ENCODE peak calls at places on chromosomes 6 and 20, in four cellular contexts. One of them, this sample, is unnamed.

GRCh38 chr20:35821807-35822242 is 50.0 kb downstream of the PHF20 start:
- DNase-seq in activated CD4-positive, alpha-beta T cell treated with anti-CD3 and anti-CD28 coated beads, Interleukin-2, amount 50 U/mL, for 4 hours: no peak
- DNase-seq in putamen: peak; percentile 13
- DNase-seq in amygdala: no peak
- DNase-seq in this sample: no peak

GRCh38 chr20:34111057-34111711 is 859 bp downstream of the EIF2S2 start:
- DNase-seq in putamen: no peak
- DNase-seq in amygdala: no peak
- DNase-seq in activated CD4-positive, alpha-beta T cell treated with anti-CD3 and anti-CD28 coated beads, Interleukin-2, amount 50 U/mL, for 4 hours: no peak
- DNase-seq in this sample: peak; percentile 30

GRCh38 chr20:61619751-61620150 is 367.7 kb downstream of the CDH4 start:
- DNase-seq in putamen: peak; percentile 12
- DNase-seq in activated CD4-positive, alpha-beta T cell treated with anti-CD3 and anti-CD28 coated beads, Interleukin-2, amount 50 U/mL, for 4 hours: no peak
- DNase-seq in amygdala: peak; percentile 11
- DNase-seq in this sample: no peak

GRCh38 chr6:155315516-155315871 is 1.2 kb upstream of the TFB1M start:
- DNase-seq in amygdala: no peak
- DNase-seq in activated CD4-positive, alpha-beta T cell treated with anti-CD3 and anti-CD28 coated beads, Interleukin-2, amount 50 U/mL, for 4 hours: no peak
- DNase-seq in putamen: no peak
- DNase-seq in this sample: peak; percentile 14

GRCh38 chr6:158060447-158061360 is 79.0 kb downstream of the SYNJ2 start:
- DNase-seq in activated CD4-positive, alpha-beta T cell treated with anti-CD3 and anti-CD28 coated beads, Interleukin-2, amount 50 U/mL, for 4 hours: no peak
- DNase-seq in putamen: peak; percentile 36
- DNase-seq in amygdala: peak; percentile 66
- DNase-seq in this sample: peak; percentile 53

GRCh38 chr6:104656235-104656634 is 203.5 kb downstream of the HACE1 start:
- DNase-seq in putamen: no peak
- DNase-seq in activated CD4-positive, alpha-beta T cell treated with anti-CD3 and anti-CD28 coated beads, Interleukin-2, amount 50 U/mL, for 4 hours: no peak
- DNase-seq in amygdala: no peak
- DNase-seq in this sample: no peak

GRCh38 chr20:11569163-11569562 is 348.5 kb upstream of the BTBD3 start:
- DNase-seq in amygdala: no peak
- DNase-seq in activated CD4-positive, alpha-beta T cell treated with anti-CD3 and anti-CD28 coated beads, Interleukin-2, amount 50 U/mL, for 4 hours: no peak
- DNase-seq in putamen: no peak
- DNase-seq in this sample: no peak

GRCh38 chr6:144305567-144305966 is 20.4 kb downstream of the UTRN start:
- DNase-seq in amygdala: no peak
- DNase-seq in putamen: no peak
- DNase-seq in activated CD4-positive, alpha-beta T cell treated with anti-CD3 and anti-CD28 coated beads, Interleukin-2, amount 50 U/mL, for 4 hours: no peak
- DNase-seq in this sample: no peak

GRCh38 chr6:21935561-21936028 is 342.0 kb downstream of the SOX4 start:
- DNase-seq in amygdala: no peak
- DNase-seq in putamen: no peak
- DNase-seq in activated CD4-positive, alpha-beta T cell treated with anti-CD3 and anti-CD28 coated beads, Interleukin-2, amount 50 U/mL, for 4 hours: no peak
- DNase-seq in this sample: no peak

GRCh38 chr6:37482356-37483292 is 17.1 kb downstream of the CCDC167 start:
- DNase-seq in activated CD4-positive, alpha-beta T cell treated with anti-CD3 and anti-CD28 coated beads, Interleukin-2, amount 50 U/mL, for 4 hours: no peak
- DNase-seq in putamen: no peak
- DNase-seq in amygdala: no peak
- DNase-seq in this sample: no peak

GRCh38 chr6:99002826-99003225 is 55.1 kb upstream of the FBXL4 start:
- DNase-seq in putamen: no peak
- DNase-seq in activated CD4-positive, alpha-beta T cell treated with anti-CD3 and anti-CD28 coated beads, Interleukin-2, amount 50 U/mL, for 4 hours: no peak
- DNase-seq in amygdala: no peak
- DNase-seq in this sample: no peak

GRCh38 chr6:73394577-73395354 is at the start of gene DDX43:
- DNase-seq in putamen: peak; percentile 10
- DNase-seq in amygdala: no peak
- DNase-seq in activated CD4-positive, alpha-beta T cell treated with anti-CD3 and anti-CD28 coated beads, Interleukin-2, amount 50 U/mL, for 4 hours: peak; percentile 21
- DNase-seq in this sample: peak; percentile 57

GRCh38 chr20:20552076-20552475 is 160.4 kb downstream of the RALGAPA2 start:
- DNase-seq in activated CD4-positive, alpha-beta T cell treated with anti-CD3 and anti-CD28 coated beads, Interleukin-2, amount 50 U/mL, for 4 hours: no peak
- DNase-seq in putamen: no peak
- DNase-seq in amygdala: no peak
- DNase-seq in this sample: no peak

GRCh38 chr6:29814379-29815117 is 13.1 kb upstream of the HLA-G start:
- DNase-seq in amygdala: no peak
- DNase-seq in putamen: no peak
- DNase-seq in activated CD4-positive, alpha-beta T cell treated with anti-CD3 and anti-CD28 coated beads, Interleukin-2, amount 50 U/mL, for 4 hours: no peak
- DNase-seq in this sample: no peak

GRCh38 chr6:121418346-121418745 is 17.1 kb upstream of the GJA1 start:
- DNase-seq in putamen: no peak
- DNase-seq in activated CD4-positive, alpha-beta T cell treated with anti-CD3 and anti-CD28 coated beads, Interleukin-2, amount 50 U/mL, for 4 hours: no peak
- DNase-seq in amygdala: no peak
- DNase-seq in this sample: no peak

GRCh38 chr6:39664173-39664572 is 61.0 kb downstream of the KIF6 start:
- DNase-seq in activated CD4-positive, alpha-beta T cell treated with anti-CD3 and anti-CD28 coated beads, Interleukin-2, amount 50 U/mL, for 4 hours: no peak
- DNase-seq in amygdala: peak; percentile 64
- DNase-seq in putamen: peak; percentile 76
- DNase-seq in this sample: peak; percentile 93

GRCh38 chr20:62732766-62733165 is 24.1 kb downstream of the NTSR1 start:
- DNase-seq in activated CD4-positive, alpha-beta T cell treated with anti-CD3 and anti-CD28 coated beads, Interleukin-2, amount 50 U/mL, for 4 hours: no peak
- DNase-seq in putamen: no peak
- DNase-seq in amygdala: no peak
- DNase-seq in this sample: no peak

GRCh38 chr6:163435013-163435412 is 20.5 kb downstream of the QKI start:
- DNase-seq in amygdala: no peak
- DNase-seq in putamen: no peak
- DNase-seq in activated CD4-positive, alpha-beta T cell treated with anti-CD3 and anti-CD28 coated beads, Interleukin-2, amount 50 U/mL, for 4 hours: no peak
- DNase-seq in this sample: no peak

GRCh38 chr6:159445351-159445750 is 247.7 kb downstream of the SOD2 start:
- DNase-seq in amygdala: no peak
- DNase-seq in activated CD4-positive, alpha-beta T cell treated with anti-CD3 and anti-CD28 coated beads, Interleukin-2, amount 50 U/mL, for 4 hours: no peak
- DNase-seq in putamen: no peak
- DNase-seq in this sample: no peak

GRCh38 chr20:33209789-33210188 is 7.4 kb upstream of the BPIFA3 start:
- DNase-seq in putamen: peak; percentile 26
- DNase-seq in activated CD4-positive, alpha-beta T cell treated with anti-CD3 and anti-CD28 coated beads, Interleukin-2, amount 50 U/mL, for 4 hours: peak; percentile 1
- DNase-seq in amygdala: peak; percentile 55
- DNase-seq in this sample: peak; percentile 35

GRCh38 chr20:63695419-63696310 is 787 bp upstream of the TNFRSF6B start:
- DNase-seq in activated CD4-positive, alpha-beta T cell treated with anti-CD3 and anti-CD28 coated beads, Interleukin-2, amount 50 U/mL, for 4 hours: no peak
- DNase-seq in amygdala: no peak
- DNase-seq in putamen: no peak
- DNase-seq in this sample: no peak

GRCh38 chr6:165660881-165661415 is 2.1 kb downstream of the PDE10A start:
- DNase-seq in putamen: no peak
- DNase-seq in amygdala: no peak
- DNase-seq in activated CD4-positive, alpha-beta T cell treated with anti-CD3 and anti-CD28 coated beads, Interleukin-2, amount 50 U/mL, for 4 hours: no peak
- DNase-seq in this sample: no peak